ENCODE peak calls at places on chromosomes 13 and 19, in four cellular contexts. B is CD8-positive, alpha-beta memory T cell; S is DMS53; Q is CD4-positive, alpha-beta T cell. H is an unnamed sample.

GRCh38 chr13:75383064-75383715 is 98.8 kb downstream of the TBC1D4 start:
- DNase-seq in B (no peak), S (no peak), Q (no peak), H (no peak)

GRCh38 chr19:1852294-1852646 is 4.0 kb upstream of the REXO1 start:
- DNase-seq in B (no peak), S (no peak), Q (no peak), H (no peak)

GRCh38 chr19:8158411-8159074 is 9.2 kb upstream of the FBN3 start:
- DNase-seq in B (no peak), S (peak), Q (no peak), H (peak)

GRCh38 chr19:18249834-18250233 is 23.6 kb upstream of the PDE4C start:
- DNase-seq in B (no peak), S (no peak), Q (no peak), H (no peak)

GRCh38 chr13:78436311-78436710 is 167.0 kb downstream of the POU4F1 start:
- DNase-seq in B (no peak), S (no peak), Q (no peak), H (no peak)

GRCh38 chr13:97883356-97883755 is 70.1 kb upstream of the IPO5 start:
- DNase-seq in B (no peak), S (no peak), Q (no peak), H (no peak)

GRCh38 chr19:33394723-33395560 is 21.4 kb downstream of the CEBPG start:
- DNase-seq in B (peak), S (no peak), Q (no peak), H (no peak)

GRCh38 chr19:54465367-54466109 is 2.0 kb upstream of the LENG9 start:
- DNase-seq in B (no peak), S (no peak), Q (no peak), H (no peak)

GRCh38 chr13:51942189-51942588 is 69.1 kb downstream of the ATP7B start:
- DNase-seq in B (no peak), S (peak), Q (peak), H (no peak)

GRCh38 chr13:102138635-102139225 is 263.1 kb downstream of the FGF14 start:
- DNase-seq in B (no peak), S (no peak), Q (no peak), H (no peak)

H was measured in occipital lobe.